ENCODE peak calls at places on chromosomes 5 and 9, in four cellular contexts. One of them, this sample, is unnamed.
A peak's percentile ranks its signal among the peaks of the same experiment; 100 is the strongest.

GRCh38 chr9:109254317-109254716 is 66.5 kb downstream of the EPB41L4B start:
- DNase-seq in right atrium auricular region: no peak
- DNase-seq in psoas muscle: no peak
- DNase-seq in uterus: no peak
- DNase-seq in this sample: no peak

GRCh38 chr9:93603906-93604326 is 27.5 kb downstream of the PHF2 start:
- DNase-seq in right atrium auricular region: no peak
- DNase-seq in psoas muscle: no peak
- DNase-seq in uterus: no peak
- DNase-seq in this sample: no peak

GRCh38 chr5:126471875-126472537 is 48.8 kb downstream of the GRAMD2B start:
- DNase-seq in right atrium auricular region: no peak
- DNase-seq in psoas muscle: no peak
- DNase-seq in uterus: no peak
- DNase-seq in this sample: no peak

GRCh38 chr5:34415559-34416198 is 240.4 kb upstream of the RAI14 start:
- DNase-seq in right atrium auricular region: no peak
- DNase-seq in psoas muscle: no peak
- DNase-seq in uterus: no peak
- DNase-seq in this sample: no peak

GRCh38 chr9:122128007-122128406 is 31.6 kb downstream of the NDUFA8 start:
- DNase-seq in right atrium auricular region: no peak
- DNase-seq in psoas muscle: no peak
- DNase-seq in uterus: no peak
- DNase-seq in this sample: no peak

GRCh38 chr5:72280655-72281069 is 39.4 kb downstream of the MRPS27 start:
- DNase-seq in right atrium auricular region: no peak
- DNase-seq in psoas muscle: no peak
- DNase-seq in uterus: peak; percentile 34
- DNase-seq in this sample: no peak

GRCh38 chr9:92564479-92564878 is 28.7 kb upstream of the ECM2 start:
- DNase-seq in right atrium auricular region: no peak
- DNase-seq in psoas muscle: no peak
- DNase-seq in uterus: no peak
- DNase-seq in this sample: no peak

GRCh38 chr9:22105005-22105722 is 96.1 kb upstream of the CDKN2B start:
- DNase-seq in right atrium auricular region: no peak
- DNase-seq in psoas muscle: no peak
- DNase-seq in uterus: no peak
- DNase-seq in this sample: no peak

GRCh38 chr9:128304971-128305288 is 17.3 kb downstream of the TRUB2 start:
- DNase-seq in right atrium auricular region: no peak
- DNase-seq in psoas muscle: no peak
- DNase-seq in uterus: no peak
- DNase-seq in this sample: no peak

GRCh38 chr5:120806132-120806531 is 342.0 kb downstream of the PRR16 start:
- DNase-seq in right atrium auricular region: no peak
- DNase-seq in psoas muscle: no peak
- DNase-seq in uterus: no peak
- DNase-seq in this sample: no peak

GRCh38 chr5:75551471-75551870 is 39.8 kb downstream of the POLK start:
- DNase-seq in right atrium auricular region: no peak
- DNase-seq in psoas muscle: no peak
- DNase-seq in uterus: no peak
- DNase-seq in this sample: no peak

GRCh38 chr9:111615928-111616327 is 15.2 kb upstream of the DNAJC25 start:
- DNase-seq in right atrium auricular region: no peak
- DNase-seq in psoas muscle: no peak
- DNase-seq in uterus: no peak
- DNase-seq in this sample: no peak

GRCh38 chr9:73039253-73039915 is 86.5 kb upstream of the ALDH1A1 start:
- DNase-seq in right atrium auricular region: no peak
- DNase-seq in psoas muscle: no peak
- DNase-seq in uterus: peak; percentile 84
- DNase-seq in this sample: no peak

GRCh38 chr9:126763130-126763764 is 41.6 kb upstream of the ZBTB43 start:
- DNase-seq in right atrium auricular region: no peak
- DNase-seq in psoas muscle: no peak
- DNase-seq in uterus: no peak
- DNase-seq in this sample: no peak

GRCh38 chr9:124886461-124886860 is 24.5 kb downstream of the ARPC5L start:
- DNase-seq in right atrium auricular region: no peak
- DNase-seq in psoas muscle: no peak
- DNase-seq in uterus: no peak
- DNase-seq in this sample: no peak

GRCh38 chr9:137127301-137128157 is 11.4 kb upstream of the GRIN1 start:
- DNase-seq in right atrium auricular region: no peak
- DNase-seq in psoas muscle: no peak
- DNase-seq in uterus: no peak
- DNase-seq in this sample: peak; percentile 80

DNA sequence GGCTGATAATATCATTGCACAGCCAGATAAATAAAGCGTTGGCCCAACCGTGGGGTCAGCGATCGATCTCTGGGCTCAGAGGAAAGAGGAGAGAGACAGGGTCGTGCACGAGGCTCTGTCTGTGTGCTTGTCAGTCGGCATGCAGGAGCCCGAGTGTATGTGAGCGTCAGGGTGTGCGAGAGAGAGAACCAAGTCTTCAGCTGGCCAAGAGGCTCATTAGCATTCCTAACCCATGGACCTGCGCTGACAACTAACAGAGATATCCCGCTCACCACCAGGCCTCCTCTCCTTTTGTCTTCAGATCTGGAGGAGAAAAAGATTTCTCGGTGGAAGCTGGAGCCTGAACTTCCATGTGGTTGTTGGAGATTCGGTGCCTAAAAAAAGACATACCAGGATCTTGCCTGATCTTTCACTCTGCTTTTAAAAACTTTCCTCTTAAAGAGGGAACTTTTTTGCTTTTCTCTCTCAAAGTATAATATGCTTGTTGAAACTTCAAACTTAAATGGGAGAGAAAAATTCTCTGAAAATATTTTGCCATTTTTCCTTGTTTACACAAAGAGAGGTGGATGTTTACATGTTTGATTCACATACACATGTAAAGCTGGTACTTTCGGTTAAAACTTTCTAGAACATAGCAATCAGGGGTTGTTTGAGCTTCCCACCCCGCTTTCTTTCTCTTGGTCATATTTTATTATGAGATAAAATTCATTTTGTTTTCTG is 16.6 kb downstream of the NR2F1 start:
- DNase-seq in right atrium auricular region: no peak
- DNase-seq in psoas muscle: no peak
- DNase-seq in uterus: no peak
- DNase-seq in this sample: no peak
- H3K4me1 ChIP-seq in right atrium auricular region: no peaks in the 10 kb centered on the region
- H3K4me1 ChIP-seq in psoas muscle: no peaks in the 10 kb centered on the region
- H3K4me1 ChIP-seq in uterus: no peaks in the 10 kb centered on the region
- H3K4me1 ChIP-seq in this sample: no peaks in the 10 kb centered on the region

DNA sequence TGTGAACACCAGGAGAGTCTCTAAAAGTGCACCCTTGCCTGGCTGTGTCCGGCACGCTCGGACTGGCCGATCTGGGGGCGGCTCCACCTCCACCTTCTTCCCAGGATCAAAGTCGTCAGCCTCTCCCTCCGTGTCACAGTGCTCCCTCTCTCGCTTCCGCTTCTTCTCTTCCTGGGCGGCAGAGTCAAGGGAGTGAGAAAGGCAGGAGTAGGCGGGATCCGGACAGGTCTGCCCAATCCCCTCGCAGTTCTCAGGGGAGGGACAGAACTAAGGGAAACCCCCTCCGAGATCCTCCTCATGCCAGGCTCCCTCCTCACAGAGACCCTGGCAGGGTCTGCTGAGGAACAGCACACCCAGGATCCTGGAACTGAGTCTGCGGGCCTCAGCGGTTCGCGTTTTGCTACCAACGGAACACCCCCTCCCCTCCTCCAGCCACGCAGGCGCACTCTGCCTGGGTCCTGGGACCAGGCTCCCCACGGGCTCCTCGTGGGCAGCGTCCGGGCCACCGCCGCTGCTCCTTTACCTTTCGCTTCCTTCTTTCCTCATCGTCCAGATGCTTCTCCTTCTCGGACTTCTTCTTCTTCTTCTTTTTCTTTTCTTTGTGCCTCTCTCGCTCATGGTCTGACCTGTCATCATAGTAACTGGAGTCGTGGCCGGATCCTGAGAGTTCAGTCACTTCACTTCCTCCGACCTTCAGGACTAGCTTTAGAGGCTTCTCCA is 1.3 kb downstream of the BRD9 start:
- DNase-seq in right atrium auricular region: no peak
- DNase-seq in psoas muscle: no peak
- DNase-seq in uterus: no peak
- DNase-seq in this sample: no peak
- H3K4me3 ChIP-seq in right atrium auricular region: peak overlapping the region; percentile 82
- H3K4me3 ChIP-seq in psoas muscle: peak overlapping the region; percentile 87
- H3K4me3 ChIP-seq in uterus: peak overlapping the region; percentile 91
- H3K4me3 ChIP-seq in this sample: peak overlapping the region; percentile 52

GRCh38 chr5:154478224-154478565 is at the start of gene HAND1:
- DNase-seq in right atrium auricular region: no peak
- DNase-seq in psoas muscle: peak; percentile 40
- DNase-seq in uterus: peak; percentile 31
- DNase-seq in this sample: peak; percentile 77

GRCh38 chr5:154480847-154481246 is 2.8 kb upstream of the HAND1 start:
- DNase-seq in right atrium auricular region: no peak
- DNase-seq in psoas muscle: no peak
- DNase-seq in uterus: no peak
- DNase-seq in this sample: no peak

GRCh38 chr5:154478752-154479159 is 729 bp upstream of the HAND1 start:
- DNase-seq in right atrium auricular region: no peak
- DNase-seq in psoas muscle: no peak
- DNase-seq in uterus: no peak
- DNase-seq in this sample: peak; percentile 77

GRCh38 chr5:154479944-154480750 is 2.1 kb upstream of the HAND1 start:
- DNase-seq in right atrium auricular region: no peak
- DNase-seq in psoas muscle: no peak
- DNase-seq in uterus: no peak
- DNase-seq in this sample: no peak

GRCh38 chr5:154479160-154479943 is 1.3 kb upstream of the HAND1 start:
- DNase-seq in right atrium auricular region: no peak
- DNase-seq in psoas muscle: no peak
- DNase-seq in uterus: no peak
- DNase-seq in this sample: no peak
- H3K4me1 ChIP-seq in right atrium auricular region: no peaks in the 10 kb centered on the region
- H3K4me1 ChIP-seq in psoas muscle: peaks cover 49% of the 10 kb centered on the region
- H3K4me1 ChIP-seq in uterus: no peaks in the 10 kb centered on the region
- H3K4me1 ChIP-seq in this sample: peaks cover 3% of the 10 kb centered on the region

GRCh38 chr5:139658501-139658927 is 10.4 kb downstream of the CXXC5 start:
- DNase-seq in right atrium auricular region: no peak
- DNase-seq in psoas muscle: peak; percentile 63
- DNase-seq in uterus: no peak
- DNase-seq in this sample: peak; percentile 64
- H3K4me3 ChIP-seq in right atrium auricular region: peak overlapping the region; percentile 40
- H3K4me3 ChIP-seq in psoas muscle: peak overlapping the region; percentile 62
- H3K4me3 ChIP-seq in uterus: no peak overlapping the region
- H3K4me3 ChIP-seq in this sample: no peak overlapping the region

GRCh38 chr5:159170021-159170420 is 39.3 kb downstream of the RNF145 start:
- DNase-seq in right atrium auricular region: no peak
- DNase-seq in psoas muscle: no peak
- DNase-seq in uterus: no peak
- DNase-seq in this sample: no peak
- H3K4me1 ChIP-seq in right atrium auricular region: no peaks in the 10 kb centered on the region
- H3K4me1 ChIP-seq in psoas muscle: peaks cover 11% of the 10 kb centered on the region
- H3K4me1 ChIP-seq in uterus: peaks cover 8% of the 10 kb centered on the region
- H3K4me1 ChIP-seq in this sample: peaks cover 10% of the 10 kb centered on the region

GRCh38 chr5:165502893-165503696 is 1997.7 kb downstream of the MAT2B start:
- DNase-seq in right atrium auricular region: no peak
- DNase-seq in psoas muscle: no peak
- DNase-seq in uterus: no peak
- DNase-seq in this sample: no peak
- H3K4me3 ChIP-seq in right atrium auricular region: no peak overlapping the region
- H3K4me3 ChIP-seq in psoas muscle: no peak overlapping the region
- H3K4me3 ChIP-seq in uterus: peak overlapping the region; percentile 20
- H3K4me3 ChIP-seq in this sample: no peak overlapping the region

DNA sequence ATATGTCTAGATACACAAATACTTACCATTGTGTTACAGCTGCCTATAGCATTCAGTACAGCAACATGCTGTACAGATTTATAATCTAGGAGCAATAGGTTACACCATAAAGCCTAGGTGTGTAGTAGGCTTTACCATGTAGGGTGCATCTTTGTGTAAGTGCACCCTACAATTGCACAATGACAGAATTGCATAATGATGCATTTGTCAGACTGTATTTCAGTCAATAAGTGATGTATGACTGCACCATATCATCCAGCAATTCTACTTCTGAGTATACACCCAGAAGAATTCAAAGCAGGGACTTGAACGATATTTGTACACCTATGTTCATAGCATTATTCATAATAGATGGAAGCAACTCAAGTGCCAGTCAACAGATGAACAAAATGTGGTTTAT is 100.4 kb upstream of the SLC44A1 start:
- DNase-seq in right atrium auricular region: no peak
- DNase-seq in psoas muscle: no peak
- DNase-seq in uterus: no peak
- DNase-seq in this sample: no peak
- H3K4me1 ChIP-seq in right atrium auricular region: no peaks in the 10 kb centered on the region
- H3K4me1 ChIP-seq in psoas muscle: peaks cover 3% of the 10 kb centered on the region
- H3K4me1 ChIP-seq in uterus: no peaks in the 10 kb centered on the region
- H3K4me1 ChIP-seq in this sample: no peaks in the 10 kb centered on the region

DNA sequence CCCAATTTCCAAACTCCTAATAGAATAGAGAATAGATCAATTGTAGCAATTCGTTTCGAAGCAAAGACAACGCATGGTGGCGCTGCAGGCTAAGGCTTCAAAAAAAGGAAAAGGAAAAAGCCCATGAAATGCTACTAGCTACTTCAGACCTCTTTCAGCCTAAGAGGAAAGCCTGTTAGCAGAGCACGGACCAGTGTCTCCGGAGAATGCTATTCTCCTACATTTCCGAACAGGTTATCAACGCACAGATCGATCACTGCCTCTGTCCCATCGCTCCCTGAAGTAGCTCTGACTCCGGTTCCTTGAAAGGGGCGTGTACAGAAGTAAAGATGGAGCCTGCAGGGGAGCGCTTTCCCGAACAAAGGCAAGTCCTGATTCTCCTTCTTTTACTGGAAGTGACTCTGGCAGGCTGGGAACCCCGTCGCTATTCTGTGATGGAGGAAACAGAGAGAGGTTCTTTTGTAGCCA is at the start of gene PCDHB15:
- DNase-seq in right atrium auricular region: no peak
- DNase-seq in psoas muscle: no peak
- DNase-seq in uterus: peak; percentile 19
- DNase-seq in this sample: no peak
- H3K4me3 ChIP-seq in right atrium auricular region: peak within 1 kb of the TSS; percentile 33
- H3K4me3 ChIP-seq in psoas muscle: peak within 1 kb of the TSS; percentile 52
- H3K4me3 ChIP-seq in uterus: no peak within 1 kb of the TSS
- H3K4me3 ChIP-seq in this sample: peak within 1 kb of the TSS; percentile 1

GRCh38 chr5:36059571-36060515 is 6.8 kb downstream of the UGT3A2 start:
- DNase-seq in right atrium auricular region: no peak
- DNase-seq in psoas muscle: no peak
- DNase-seq in uterus: no peak
- DNase-seq in this sample: no peak
- H3K4me1 ChIP-seq in right atrium auricular region: no peaks in the 10 kb centered on the region
- H3K4me1 ChIP-seq in psoas muscle: no peaks in the 10 kb centered on the region
- H3K4me1 ChIP-seq in uterus: no peaks in the 10 kb centered on the region
- H3K4me1 ChIP-seq in this sample: no peaks in the 10 kb centered on the region

GRCh38 chr9:38017885-38018186 is 51.2 kb downstream of the SHB start:
- DNase-seq in right atrium auricular region: no peak
- DNase-seq in psoas muscle: no peak
- DNase-seq in uterus: no peak
- DNase-seq in this sample: no peak

GRCh38 chr9:38017149-38017884 is 51.7 kb downstream of the SHB start:
- DNase-seq in right atrium auricular region: no peak
- DNase-seq in psoas muscle: peak; percentile 73
- DNase-seq in uterus: no peak
- DNase-seq in this sample: peak; percentile 77

GRCh38 chr9:38019731-38020130 is 49.3 kb downstream of the SHB start:
- DNase-seq in right atrium auricular region: no peak
- DNase-seq in psoas muscle: no peak
- DNase-seq in uterus: no peak
- DNase-seq in this sample: no peak

GRCh38 chr9:38018964-38019602 is 49.9 kb downstream of the SHB start:
- DNase-seq in right atrium auricular region: no peak
- DNase-seq in psoas muscle: no peak
- DNase-seq in uterus: peak; percentile 56
- DNase-seq in this sample: peak; percentile 73

GRCh38 chr9:38018230-38018963 is 50.6 kb downstream of the SHB start:
- DNase-seq in right atrium auricular region: no peak
- DNase-seq in psoas muscle: no peak
- DNase-seq in uterus: no peak
- DNase-seq in this sample: no peak
- H3K4me3 ChIP-seq in right atrium auricular region: no peak overlapping the region
- H3K4me3 ChIP-seq in psoas muscle: no peak overlapping the region
- H3K4me3 ChIP-seq in uterus: no peak overlapping the region
- H3K4me3 ChIP-seq in this sample: no peak overlapping the region

This sample was measured in pancreas.